ENCODE peak calls at places on chromosome X, in five cellular contexts. X is A549, I is K562, Q is SK-N-SH, G is GM12878. L is an unnamed sample.

GRCh38 chrX:143437439-143437838 is 79.8 kb downstream of the SPANXN3 start:
- DNase-seq in Q (peak), X (no peak), G (no peak), I (peak), L (no peak)

GRCh38 chrX:154457491-154458115 is 478 bp upstream of the PLXNA3 start:
- DNase-seq in Q (peak), X (no peak), I (peak), G (no peak), L (no peak)

GRCh38 chrX:119186763-119187162 is 49.3 kb upstream of the PGRMC1 start:
- DNase-seq in X (no peak), G (no peak), Q (no peak), I (no peak), L (no peak)

GRCh38 chrX:72052415-72053090 is 79.2 kb downstream of the RTL5 start:
- DNase-seq in Q (no peak), I (no peak), G (no peak), X (no peak), L (no peak)

GRCh38 chrX:34972206-34972605 is 29.6 kb downstream of the FAM47B start:
- DNase-seq in Q (no peak), I (no peak), G (no peak), X (no peak), L (no peak)

GRCh38 chrX:129706395-129707072 is 32.2 kb upstream of the XPNPEP2 start:
- DNase-seq in I (no peak), G (no peak), Q (peak), X (no peak), L (no peak)

GRCh38 chrX:134761788-134762187 is 103.5 kb upstream of the PLAC1 start:
- DNase-seq in Q (peak), G (no peak), I (no peak), X (no peak), L (peak)

GRCh38 chrX:17456526-17456925 is 81.5 kb downstream of the NHS start:
- DNase-seq in X (no peak), G (no peak), Q (no peak), I (no peak), L (no peak)

GRCh38 chrX:130079824-130080406 is 30.4 kb downstream of the ELF4 start:
- DNase-seq in Q (peak), G (no peak), I (peak), X (peak), L (peak)

GRCh38 chrX:119095936-119096335 is 23.1 kb downstream of the CT47C1 start:
- DNase-seq in I (no peak), G (no peak), X (no peak), Q (no peak), L (no peak)

GRCh38 chrX:24491741-24492140 is 26.7 kb downstream of the PDK3 start:
- DNase-seq in I (no peak), X (no peak), G (no peak), Q (no peak), L (peak)

GRCh38 chrX:133350751-133351150 is 64.5 kb downstream of the GPC4 start:
- DNase-seq in X (no peak), Q (no peak), G (no peak), I (no peak), L (no peak)

GRCh38 chrX:17377047-17377692 is 2.2 kb downstream of the NHS start:
- DNase-seq in X (peak), Q (peak), G (no peak), I (no peak), L (no peak)

DNA sequence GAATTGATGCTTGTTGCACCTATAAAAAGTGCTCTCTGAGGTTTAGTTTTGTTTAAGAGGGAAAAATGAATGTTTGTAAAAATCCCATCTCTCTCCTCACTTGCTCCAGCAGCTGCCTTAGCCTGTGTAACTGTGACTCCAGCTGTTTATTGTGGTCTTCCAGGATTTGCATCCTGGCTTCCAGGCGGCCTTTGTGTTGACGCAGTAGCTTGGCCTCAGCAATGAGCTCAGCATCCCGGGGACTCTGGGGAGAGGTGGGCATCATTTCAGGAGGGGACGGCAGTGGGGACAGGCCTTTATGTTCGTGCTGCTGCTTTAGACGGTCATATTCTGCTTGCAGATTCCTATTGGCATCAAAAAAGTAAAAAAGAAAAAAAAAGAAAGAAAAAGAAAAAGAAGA is 75.3 kb upstream of the FTHL17 start:
- DNase-seq in X (no peak), Q (no peak), I (no peak), G (no peak), L (no peak)
- TF ChIP-seq CHD2 in X (no peak), Q (no peak), I (no peak), G (no peak), L (no peak)

DNA sequence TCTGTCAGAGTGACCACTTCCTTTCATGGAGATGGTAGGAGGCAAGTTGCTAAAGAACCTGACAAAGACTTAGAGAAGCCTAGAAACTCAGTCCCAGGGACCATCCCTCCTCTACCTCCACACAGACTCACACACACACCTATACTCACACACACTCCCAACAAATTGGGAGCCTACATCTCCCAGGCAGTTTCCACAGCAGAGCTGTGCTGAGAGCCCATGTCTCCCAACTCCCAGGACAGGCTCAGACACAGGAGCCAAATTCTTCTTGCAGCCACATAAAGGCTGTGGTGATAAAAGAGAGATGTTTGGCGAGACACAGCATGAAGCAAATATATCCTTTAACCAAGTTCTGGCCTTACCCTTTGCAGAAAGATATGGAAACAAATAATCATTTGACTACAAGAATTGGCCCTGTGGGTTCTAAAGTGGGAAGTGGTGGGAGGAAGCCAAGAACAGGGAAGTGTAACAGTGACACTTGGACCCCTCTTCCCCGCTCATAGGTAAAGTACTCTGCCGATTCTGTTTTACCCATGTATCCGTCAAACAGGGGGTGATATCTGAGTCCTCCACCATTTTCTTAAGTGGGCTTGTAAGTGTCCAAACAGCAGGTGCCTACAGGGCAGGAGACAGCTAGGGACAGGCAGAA is 11.0 kb upstream of the IDS start:
- DNase-seq in G (no peak), X (no peak), Q (no peak), I (no peak), L (no peak)
- TF ChIP-seq SMC3 in G (no peak), X (no peak), Q (no peak), I (no peak), L (no peak)

GRCh38 chrX:68994135-68994882 is 165.5 kb downstream of the EFNB1 start:
- DNase-seq in Q (no peak), I (no peak), X (no peak), G (no peak), L (no peak)
- TF ChIP-seq CHD2 in Q (no peak), I (no peak), X (no peak), G (no peak), L (no peak)

DNA sequence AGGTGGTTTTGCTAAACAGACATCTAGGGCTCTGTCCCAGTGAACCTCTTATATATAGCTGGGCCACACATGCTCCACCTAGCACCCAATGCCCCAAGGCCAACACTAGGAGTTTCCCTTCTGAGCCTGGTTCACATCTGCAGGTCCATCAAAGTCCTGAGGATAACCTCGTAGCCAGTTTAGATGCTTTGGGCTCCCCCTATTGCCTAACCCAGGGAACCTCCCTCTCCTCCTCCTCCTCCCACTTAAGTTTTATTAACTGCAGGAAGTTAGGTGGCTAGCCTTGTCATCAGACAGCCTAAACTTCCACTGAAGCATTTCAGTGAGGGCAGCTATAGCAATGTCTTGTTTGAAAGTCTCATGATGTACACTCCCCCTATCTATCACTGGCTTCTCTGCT is 88.0 kb downstream of the GUCY2F start:
- DNase-seq in X (no peak), G (no peak), Q (no peak), I (peak), L (no peak)
- TF ChIP-seq SMC3 in X (no peak), G (peak), Q (no peak), I (no peak), L (no peak)

GRCh38 chrX:5976332-5976731 is 252.3 kb downstream of the NLGN4X start:
- DNase-seq in X (no peak), Q (no peak), I (no peak), G (no peak), L (no peak)
- TF ChIP-seq CHD2 in X (no peak), Q (no peak), I (no peak), G (no peak), L (no peak)